ENCODE peak calls at places on chromosomes 5 and 9, in nine cellular contexts. A is NCI-H1105; L is EH; U is neural progenitor cell; Z is T1000; D is NCI-H1436; Q is activated T-cell treated with anti-CD3 and anti-CD28 coated beads, Interleukin-2, amount 50 U/mL, for 48 hours; G is NT2/D1; K is activated naive CD4-positive, alpha-beta T cell. J is an unnamed sample.

GRCh38 chr9:91832322-91832721 is 117.7 kb downstream of the ROR2 start:
- DNase-seq in A (no peak), L (no peak), U (no peak), Z (no peak), D (no peak), Q (no peak), G (no peak), K (no peak), J (no peak)

GRCh38 chr5:122062205-122062604 is 15.9 kb downstream of the LOX start:
- DNase-seq in A (no peak), L (no peak), U (no peak), Z (no peak), D (no peak), Q (no peak), G (no peak), K (no peak), J (no peak)

GRCh38 chr9:77011973-77012817 is 7.3 kb upstream of the FOXB2 start:
- DNase-seq in A (peak), L (peak), U (peak), Z (no peak), D (no peak), Q (peak), G (no peak), K (peak), J (peak)

GRCh38 chr5:139962445-139962844 is 80.7 kb downstream of the NRG2 start:
- DNase-seq in A (no peak), L (no peak), U (no peak), Z (no peak), D (no peak), Q (no peak), G (no peak), K (no peak), J (no peak)

GRCh38 chr5:160118349-160119141 is 705 bp downstream of the PWWP2A start:
- DNase-seq in A (peak), L (no peak), U (no peak), Z (no peak), D (peak), Q (peak), G (no peak), K (peak), J (peak)

GRCh38 chr9:32775283-32775682 is 8.1 kb upstream of the TMEM215 start:
- DNase-seq in A (no peak), L (no peak), U (no peak), Z (no peak), D (no peak), Q (no peak), G (no peak), K (no peak), J (no peak)

GRCh38 chr5:83348281-83348780 is 123.2 kb upstream of the VCAN start:
- DNase-seq in A (no peak), L (no peak), U (no peak), Z (no peak), D (no peak), Q (no peak), G (no peak), K (no peak), J (no peak)

GRCh38 chr9:132500193-132500592 is 82.2 kb upstream of the BARHL1 start:
- DNase-seq in A (no peak), L (no peak), U (no peak), Z (no peak), D (no peak), Q (no peak), G (no peak), K (no peak), J (peak)

GRCh38 chr9:132412089-132412488 is 2.1 kb downstream of the CFAP77 start:
- DNase-seq in A (no peak), L (peak), U (peak), Z (no peak), D (no peak), Q (peak), G (no peak), K (no peak), J (peak)

GRCh38 chr5:36613241-36613640 is 6.8 kb downstream of the SLC1A3 start:
- DNase-seq in A (no peak), L (no peak), U (no peak), Z (no peak), D (no peak), Q (no peak), G (no peak), K (no peak), J (no peak)

GRCh38 chr5:41835625-41836024 is 34.6 kb downstream of the OXCT1 start:
- DNase-seq in A (no peak), L (peak), U (peak), Z (peak), D (no peak), Q (peak), G (no peak), K (no peak), J (peak)

GRCh38 chr9:14348241-14349140 is 34.5 kb upstream of the NFIB start:
- DNase-seq in A (no peak), L (no peak), U (peak), Z (no peak), D (no peak), Q (peak), G (no peak), K (no peak), J (no peak)

GRCh38 chr9:75891277-75892167 is 1.0 kb downstream of the PCSK5 start:
- DNase-seq in A (no peak), L (peak), U (peak), Z (no peak), D (no peak), Q (peak), G (no peak), K (peak), J (peak)

GRCh38 chr5:160628295-160629006 is 206.8 kb downstream of the PTTG1 start:
- DNase-seq in A (no peak), L (no peak), U (no peak), Z (no peak), D (no peak), Q (no peak), G (no peak), K (no peak), J (no peak)

GRCh38 chr5:175378444-175379028 is 65.4 kb downstream of the DRD1 start:
- DNase-seq in A (no peak), L (peak), U (no peak), Z (peak), D (no peak), Q (no peak), G (no peak), K (no peak), J (no peak)

GRCh38 chr5:103433216-103433615 is 129.4 kb downstream of the NUDT12 start:
- DNase-seq in A (no peak), L (peak), U (no peak), Z (no peak), D (no peak), Q (no peak), G (no peak), K (no peak), J (peak)

J was measured in osteoblast.